ENCODE peak calls at places on chromosomes 13 and 19, in four cellular contexts. T is H54; D is activated CD4-positive, CD25-positive, alpha-beta regulatory T cell; B is GM18507. V is an unnamed sample.

GRCh38 chr19:58123354-58123753 is 25.3 kb upstream of the ZSCAN18 start:
- DNase-seq in D (no peak), T (no peak), B (no peak), V (no peak)

GRCh38 chr19:27776020-27776419 is 1436.9 kb downstream of the UQCRFS1 start:
- DNase-seq in B (no peak), D (no peak), T (peak; percentile 52), V (no peak)

GRCh38 chr19:11856568-11857264 is 8.2 kb downstream of the ZNF439 start:
- DNase-seq in B (no peak), D (no peak), T (no peak), V (no peak)

GRCh38 chr19:21698215-21698614 is 69.2 kb downstream of the ZNF100 start:
- DNase-seq in T (peak; percentile 16), D (no peak), B (no peak), V (no peak)

GRCh38 chr19:33366917-33367316 is 6.6 kb upstream of the CEBPG start:
- DNase-seq in T (no peak), B (no peak), D (no peak), V (no peak)

GRCh38 chr13:102597029-102598015 is 536 bp downstream of the TPP2 start:
- DNase-seq in D (peak; percentile 5), T (peak; percentile 18), B (peak; percentile 4), V (no peak)

GRCh38 chr19:39126593-39127187 is 1.1 kb downstream of the PAK4 start:
- DNase-seq in D (no peak), B (no peak), T (peak; percentile 53), V (no peak)

GRCh38 chr13:28161370-28161769 is 23.0 kb downstream of the PAN3 start:
- DNase-seq in B (no peak), D (no peak), T (no peak), V (no peak)

GRCh38 chr13:89541091-89542030 is 1806.1 kb upstream of the MIR17HG start:
- DNase-seq in D (no peak), B (no peak), T (no peak), V (no peak)

GRCh38 chr13:76667551-76667950 is 218.7 kb downstream of the KCTD12 start:
- DNase-seq in B (no peak), T (no peak), D (no peak), V (peak; percentile 16)

GRCh38 chr19:17855333-17856152 is 4.2 kb upstream of the RPL18A start:
- DNase-seq in B (peak; percentile 64), D (peak; percentile 97), T (peak; percentile 76), V (no peak)

GRCh38 chr13:113413898-113414282 is 39.4 kb downstream of the ADPRHL1 start:
- DNase-seq in T (no peak), B (no peak), D (no peak), V (no peak)

GRCh38 chr19:18883530-18884304 is 12.2 kb downstream of the CERS1 start:
- DNase-seq in B (no peak), D (no peak), T (no peak), V (no peak)

GRCh38 chr13:99610702-99611289 is 109.5 kb downstream of the TM9SF2 start:
- DNase-seq in B (no peak), T (no peak), D (no peak), V (no peak)

GRCh38 chr13:44759222-44759721 is 183.1 kb upstream of the TSC22D1 start:
- DNase-seq in B (no peak), D (no peak), T (no peak), V (no peak)

GRCh38 chr19:1882089-1882785 is 3.1 kb downstream of the ABHD17A start:
- DNase-seq in D (no peak), B (no peak), T (no peak), V (no peak)

GRCh38 chr13:77544365-77544764 is 8.9 kb downstream of the SCEL start:
- DNase-seq in T (no peak), D (no peak), B (no peak), V (no peak)

GRCh38 chr19:2636142-2636896 is 66.2 kb downstream of the GNG7 start:
- DNase-seq in B (no peak), D (no peak), T (no peak), V (no peak)

GRCh38 chr13:29507356-29507755 is 88.1 kb downstream of the SLC7A1 start:
- DNase-seq in T (no peak), D (no peak), B (no peak), V (no peak)

GRCh38 chr13:43388282-43389034 is 365.1 kb downstream of the DNAJC15 start:
- DNase-seq in B (no peak), T (no peak), D (no peak), V (no peak)

GRCh38 chr13:35956074-35956473 is 175.1 kb downstream of the DCLK1 start:
- DNase-seq in D (no peak), B (no peak), T (no peak), V (no peak)

GRCh38 chr19:7605490-7606222 is 10.0 kb downstream of the CAMSAP3 start:
- DNase-seq in D (no peak), T (peak; percentile 90), B (no peak), V (peak; percentile 10)

GRCh38 chr13:101425156-101425471 is 8.8 kb upstream of the NALCN start:
- DNase-seq in D (no peak), B (no peak), T (no peak), V (no peak)

GRCh38 chr13:78431328-78431727 is 172.0 kb downstream of the POU4F1 start:
- DNase-seq in T (no peak), B (no peak), D (no peak), V (no peak)

GRCh38 chr19:44796701-44797115 is 12.2 kb upstream of the BCAM start:
- DNase-seq in T (no peak), D (no peak), B (no peak), V (no peak)

GRCh38 chr19:43354305-43354627 is 780 bp downstream of the CD177 start:
- DNase-seq in T (no peak), D (no peak), B (no peak), V (no peak)